ENCODE peak calls at places on chromosomes 7 and 10, in nine cellular contexts. K, H, T, W, L, E, N, M and A are unnamed samples.
A peak's percentile ranks its signal among the peaks of the same experiment; 100 is the strongest.

GRCh38 chr10:79434816-79435215 is 10.6 kb downstream of the ZCCHC24 start:
- DNase-seq in K (no peak), L (no peak), E (peak; percentile 65), M (no peak), T (no peak), W (peak; percentile 92), N (no peak), H (no peak), A (no peak)

GRCh38 chr7:39942883-39943282 is 7.2 kb upstream of the CDK13 start:
- DNase-seq in L (no peak), W (no peak), E (no peak), H (no peak), K (no peak), N (no peak), M (no peak), T (no peak), A (no peak)

GRCh38 chr10:97479939-97480338 is 18.3 kb downstream of the MMS19 start:
- DNase-seq in H (no peak), T (peak; percentile 80), E (no peak), K (peak; percentile 94), N (no peak), M (no peak), W (no peak), L (no peak), A (no peak)

GRCh38 chr10:60140681-60141632 is 234.6 kb upstream of the CCDC6 start:
- DNase-seq in E (no peak), T (peak; percentile 84), K (peak; percentile 61), L (no peak), H (no peak), N (no peak), W (peak; percentile 50), M (no peak), A (peak; percentile 12)

GRCh38 chr7:24812313-24812945 is 55.2 kb upstream of the GSDME start:
- DNase-seq in L (no peak), H (peak; percentile 57), W (no peak), T (peak; percentile 79), M (peak; percentile 21), K (no peak), N (peak; percentile 47), E (peak; percentile 54), A (peak; percentile 53)

GRCh38 chr10:113171662-113172061 is 221.6 kb downstream of the TCF7L2 start:
- DNase-seq in T (no peak), K (no peak), E (no peak), H (no peak), L (no peak), M (no peak), W (no peak), N (no peak), A (no peak)

GRCh38 chr10:58818889-58819288 is 306.2 kb downstream of the BICC1 start:
- DNase-seq in H (no peak), E (peak; percentile 11), M (no peak), T (no peak), L (no peak), K (peak; percentile 2), W (peak; percentile 93), N (no peak), A (no peak)

GRCh38 chr7:2219606-2220005 is 13.1 kb downstream of the MAD1L1 start:
- DNase-seq in L (no peak), M (no peak), T (no peak), N (no peak), K (no peak), E (no peak), H (no peak), W (no peak), A (no peak)

GRCh38 chr7:155198901-155199845 is 98.5 kb upstream of the INSIG1 start:
- DNase-seq in W (peak; percentile 72), T (no peak), E (no peak), N (no peak), H (no peak), L (no peak), K (no peak), M (no peak), A (no peak)

GRCh38 chr10:90960355-90960814 is 39.5 kb upstream of the ANKRD1 start:
- DNase-seq in M (no peak), W (peak; percentile 94), K (no peak), L (no peak), T (no peak), E (peak; percentile 39), H (no peak), N (peak; percentile 24), A (no peak)

GRCh38 chr7:139783647-139784385 is 6.0 kb upstream of the HIPK2 start:
- DNase-seq in K (no peak), N (no peak), L (no peak), E (no peak), W (no peak), H (no peak), M (no peak), T (no peak), A (no peak)

GRCh38 chr10:62248465-62248864 is 20.2 kb downstream of the RTKN2 start:
- DNase-seq in E (peak; percentile 36), N (peak; percentile 10), T (no peak), L (peak; percentile 26), M (no peak), K (no peak), W (no peak), H (no peak), A (no peak)

GRCh38 chr10:61923210-61924024 is 21.9 kb downstream of the ARID5B start:
- DNase-seq in E (no peak), W (peak; percentile 94), L (no peak), H (no peak), N (no peak), K (no peak), M (no peak), T (no peak), A (no peak)

GRCh38 chr7:12350971-12351370 is 52.7 kb downstream of the VWDE start:
- DNase-seq in N (no peak), L (no peak), H (no peak), W (no peak), K (no peak), E (no peak), M (no peak), T (no peak), A (no peak)

GRCh38 chr10:74249865-74250264 is 98.8 kb downstream of the ADK start:
- DNase-seq in H (no peak), E (no peak), N (no peak), T (no peak), M (no peak), L (no peak), K (no peak), W (peak; percentile 72), A (no peak)

GRCh38 chr7:137996386-137996851 is 5.5 kb downstream of the CREB3L2 start:
- DNase-seq in E (peak; percentile 93), M (no peak), W (peak; percentile 90), L (peak; percentile 66), H (peak; percentile 29), K (no peak), T (no peak), N (no peak), A (no peak)

GRCh38 chr7:11069591-11069990 is 95.9 kb downstream of the PHF14 start:
- DNase-seq in K (no peak), W (no peak), T (no peak), N (no peak), E (no peak), M (no peak), H (no peak), L (no peak), A (no peak)

GRCh38 chr10:100827819-100828743 is 82.7 kb downstream of the PAX2 start:
- DNase-seq in M (no peak), L (peak; percentile 1), E (no peak), W (no peak), N (no peak), H (no peak), K (no peak), T (peak; percentile 87), A (peak; percentile 51)

GRCh38 chr7:55194522-55194921 is 170.6 kb upstream of the LANCL2 start:
- DNase-seq in H (no peak), T (no peak), W (peak; percentile 26), L (no peak), K (no peak), E (peak; percentile 46), N (no peak), M (no peak), A (no peak)

GRCh38 chr7:44286182-44286617 is 39.2 kb downstream of the CAMK2B start:
- DNase-seq in M (no peak), K (no peak), H (no peak), E (no peak), W (no peak), L (no peak), N (no peak), T (no peak), A (peak; percentile 6)

GRCh38 chr10:80528901-80529300 is 8.8 kb upstream of the SH2D4B start:
- DNase-seq in H (no peak), E (no peak), W (no peak), L (no peak), M (no peak), T (peak; percentile 6), N (no peak), K (no peak), A (no peak)

GRCh38 chr7:157445956-157446295 is 109.1 kb downstream of the DNAJB6 start:
- DNase-seq in K (no peak), W (no peak), T (no peak), E (no peak), N (no peak), L (no peak), M (no peak), H (no peak), A (no peak)

GRCh38 chr7:46716926-46717325 is 795.9 kb upstream of the IGFBP3 start:
- DNase-seq in M (no peak), N (no peak), L (no peak), E (peak; percentile 75), K (no peak), W (no peak), T (no peak), H (no peak), A (no peak)

GRCh38 chr10:17537281-17537680 is 79.9 kb downstream of the HACD1 start:
- DNase-seq in T (no peak), M (no peak), K (no peak), N (no peak), W (no peak), H (no peak), E (no peak), L (no peak), A (no peak)

GRCh38 chr7:82805527-82805960 is 357.1 kb downstream of the PCLO start:
- DNase-seq in H (no peak), M (no peak), K (no peak), E (peak; percentile 89), N (no peak), T (no peak), W (peak; percentile 94), L (peak; percentile 97), A (no peak)

GRCh38 chr10:86632009-86632800 is 22.1 kb upstream of the OPN4 start:
- DNase-seq in W (no peak), L (no peak), N (no peak), K (no peak), E (no peak), H (no peak), M (no peak), T (peak; percentile 94), A (peak; percentile 57)

GRCh38 chr10:22053048-22053447 is 49.5 kb upstream of the DNAJC1 start:
- DNase-seq in H (no peak), M (no peak), L (no peak), T (no peak), K (no peak), E (no peak), N (no peak), W (no peak), A (no peak)

GRCh38 chr7:22499044-22499443 is 944 bp downstream of the STEAP1B start:
- DNase-seq in L (no peak), W (no peak), H (no peak), T (no peak), M (no peak), N (no peak), K (no peak), E (no peak), A (no peak)

GRCh38 chr7:155221547-155221946 is 76.1 kb upstream of the INSIG1 start:
- DNase-seq in H (no peak), W (no peak), K (no peak), L (no peak), N (no peak), M (no peak), T (no peak), E (no peak), A (no peak)